ENCODE peak calls at places on chromosomes 3 and 15, in eight cellular contexts. S is ecto neural progenitor cell; B is dorsolateral prefrontal cortex; C is activated naive CD4-positive, alpha-beta T cell; Z is A172; O is stimulated activated CD8-positive, alpha-beta memory T cell treated with anti-CD3 and anti-CD28 coated beads, Interleukin-15, amount 100 ng/mL, for 24 hours; Q is naive thymus-derived CD8-positive, alpha-beta T cell; R is NCI-H69. P is an unnamed sample.
A peak's percentile ranks its signal among the peaks of the same experiment; 100 is the strongest.

GRCh38 chr15:43433160-43433559 is 59.8 kb downstream of the TP53BP1 start:
- DNase-seq in O (no peak), C (no peak), B (no peak), R (no peak), Z (no peak), Q (no peak), S (no peak), P (no peak)

GRCh38 chr15:101272584-101272983 is 4.7 kb downstream of the SELENOS start:
- DNase-seq in R (no peak), Q (no peak), Z (no peak), O (no peak), C (no peak), S (no peak), B (no peak), P (no peak)

GRCh38 chr3:111761309-111761795 is 97.7 kb upstream of the PHLDB2 start:
- DNase-seq in S (no peak), C (no peak), Z (peak; percentile 81), O (no peak), B (no peak), R (no peak), Q (no peak), P (no peak)

GRCh38 chr15:95328559-95328958 is 1001.9 kb upstream of the NR2F2 start:
- DNase-seq in O (no peak), Q (no peak), Z (no peak), C (no peak), B (no peak), S (no peak), R (no peak), P (no peak)

GRCh38 chr3:54443572-54444161 is 321.3 kb downstream of the CACNA2D3 start:
- DNase-seq in B (no peak), C (no peak), Q (no peak), S (no peak), O (no peak), Z (peak; percentile 65), R (no peak), P (no peak)

GRCh38 chr3:4988815-4989648 is 9.8 kb downstream of the BHLHE40 start:
- DNase-seq in Z (peak; percentile 79), R (peak; percentile 57), C (no peak), B (no peak), O (no peak), Q (no peak), S (no peak), P (no peak)

GRCh38 chr15:40301467-40302179 is 6.1 kb downstream of the PLCB2 start:
- DNase-seq in Z (no peak), Q (no peak), C (no peak), S (no peak), O (no peak), R (no peak), B (no peak), P (no peak)

GRCh38 chr3:156010829-156011228 is 109.5 kb upstream of the KCNAB1 start:
- DNase-seq in Q (no peak), O (no peak), C (no peak), S (peak; percentile 49), R (peak; percentile 1), B (no peak), Z (no peak), P (no peak)

GRCh38 chr3:156024904-156025303 is 95.5 kb upstream of the KCNAB1 start:
- DNase-seq in S (peak; percentile 62), C (no peak), Z (peak; percentile 18), O (no peak), Q (no peak), B (no peak), R (peak; percentile 1), P (no peak)

GRCh38 chr3:123522666-123523412 is 62.0 kb downstream of the HACD2 start:
- DNase-seq in R (no peak), Q (no peak), S (no peak), C (no peak), O (no peak), Z (no peak), B (peak; percentile 55), P (no peak)

GRCh38 chr3:35659808-35660207 is 20.5 kb downstream of the ARPP21 start:
- DNase-seq in C (no peak), O (no peak), R (no peak), S (no peak), Z (peak; percentile 5), B (no peak), Q (no peak), P (no peak)

GRCh38 chr15:37550360-37551024 is 383.9 kb upstream of the TMCO5A start:
- DNase-seq in S (peak; percentile 45), C (no peak), R (no peak), Z (no peak), O (no peak), B (no peak), Q (no peak), P (no peak)

GRCh38 chr3:194508486-194509449 is 22.0 kb upstream of the ATP13A3 start:
- DNase-seq in S (no peak), B (no peak), Z (no peak), R (peak; percentile 56), C (no peak), O (no peak), Q (no peak), P (no peak)

GRCh38 chr15:72685925-72686794 is at the start of the genes BBS4 and HIGD2B:
- DNase-seq in R (no peak), Z (peak; percentile 79), C (no peak), O (peak; percentile 67), B (peak; percentile 75), S (peak; percentile 94), Q (peak; percentile 67), P (no peak)

GRCh38 chr3:90011136-90011535 is 903.7 kb downstream of the EPHA3 start:
- DNase-seq in O (no peak), Q (no peak), Z (no peak), B (no peak), S (no peak), R (no peak), C (no peak), P (no peak)

GRCh38 chr3:138230525-138230924 is 43.4 kb downstream of the ARMC8 start:
- DNase-seq in S (no peak), O (no peak), Z (no peak), Q (no peak), R (no peak), C (no peak), B (no peak), P (no peak)

GRCh38 chr15:71566226-71566625 is 244.1 kb upstream of the NR2E3 start:
- DNase-seq in O (no peak), Z (no peak), B (no peak), C (no peak), Q (no peak), R (no peak), S (no peak), P (no peak)

GRCh38 chr3:131454501-131454900 is 48.3 kb downstream of the MRPL3 start:
- DNase-seq in S (no peak), R (no peak), C (no peak), B (no peak), O (no peak), Z (no peak), Q (no peak), P (no peak)

GRCh38 chr3:169112153-169112892 is 551.2 kb downstream of the MECOM start:
- DNase-seq in O (no peak), Z (peak; percentile 91), B (no peak), S (no peak), C (no peak), Q (no peak), R (no peak), P (no peak)

GRCh38 chr3:45841380-45841700 is 579 bp downstream of the LZTFL1 start:
- DNase-seq in Q (no peak), S (no peak), C (no peak), B (no peak), Z (no peak), R (peak; percentile 4), O (no peak), P (no peak)

GRCh38 chr3:170171563-170171962 is 10.0 kb downstream of the PHC3 start:
- DNase-seq in O (no peak), B (no peak), Q (no peak), S (no peak), Z (no peak), R (no peak), C (no peak), P (no peak)

GRCh38 chr3:136070953-136071949 is 105.7 kb downstream of the PPP2R3A start:
- DNase-seq in B (no peak), R (no peak), S (peak; percentile 54), Z (peak; percentile 43), O (no peak), C (no peak), Q (no peak), P (no peak)

GRCh38 chr15:70447927-70448698 is 315.2 kb downstream of the UACA start:
- DNase-seq in C (peak; percentile 47), S (no peak), Z (no peak), O (peak; percentile 6), Q (peak; percentile 38), B (no peak), R (peak; percentile 62), P (no peak)

GRCh38 chr3:44468572-44469520 is 8.6 kb downstream of the ZNF445 start:
- DNase-seq in R (peak; percentile 7), Q (no peak), Z (peak; percentile 31), S (no peak), C (no peak), B (no peak), O (no peak), P (no peak)

GRCh38 chr3:158809642-158810041 is 7.8 kb downstream of the MFSD1 start:
- DNase-seq in C (no peak), S (no peak), O (no peak), Q (no peak), Z (no peak), R (no peak), B (no peak), P (no peak)